ENCODE peak calls at places on chromosome 6, in four cellular contexts. Z, G, O and T are unnamed samples.

GRCh38 chr6:8557019-8557748 is 121.8 kb upstream of the SLC35B3 start:
- DNase-seq in Z (no peak), G (no peak), O (no peak), T (no peak)

GRCh38 chr6:137866200-137866913 is 702 bp upstream of the TNFAIP3 start:
- DNase-seq in Z (no peak), G (no peak), O (no peak), T (no peak)

GRCh38 chr6:151374024-151374423 is 17.3 kb downstream of the ZBTB2 start:
- DNase-seq in Z (no peak), G (peak; percentile 31), O (no peak), T (no peak)

GRCh38 chr6:33812669-33813068 is 8.9 kb upstream of the MLN start:
- DNase-seq in Z (peak; percentile 64), G (peak; percentile 48), O (no peak), T (no peak)

GRCh38 chr6:398065-398464 is 6.5 kb downstream of the IRF4 start:
- DNase-seq in Z (no peak), G (no peak), O (no peak), T (no peak)

GRCh38 chr6:45946352-45946751 is 69.3 kb downstream of the CLIC5 start:
- DNase-seq in Z (peak; percentile 44), G (peak; percentile 25), O (no peak), T (no peak)

GRCh38 chr6:31794866-31795615 is 511 bp downstream of the VARS1 start:
- DNase-seq in Z (peak; percentile 80), G (no peak), O (no peak), T (no peak)

GRCh38 chr6:115969930-115970273 is 90.8 kb downstream of the FRK start:
- DNase-seq in Z (no peak), G (no peak), O (no peak), T (no peak)

GRCh38 chr6:32187009-32187709 is 2.8 kb downstream of the PBX2 start:
- DNase-seq in Z (no peak), G (no peak), O (no peak), T (no peak)

GRCh38 chr6:28947067-28947765 is 23.4 kb upstream of the TRIM27 start:
- DNase-seq in Z (no peak), G (no peak), O (no peak), T (no peak)

GRCh38 chr6:120405947-120406346 is 928.3 kb downstream of the TBC1D32 start:
- DNase-seq in Z (no peak), G (no peak), O (no peak), T (peak; percentile 13)

GRCh38 chr6:75906871-75907270 is 157.8 kb downstream of the MYO6 start:
- DNase-seq in Z (no peak), G (no peak), O (no peak), T (no peak)

GRCh38 chr6:106803188-106803587 is 171.3 kb downstream of the CD24 start:
- DNase-seq in Z (no peak), G (no peak), O (no peak), T (no peak)

GRCh38 chr6:94300424-94301144 is 881.2 kb upstream of the EPHA7 start:
- DNase-seq in Z (no peak), G (no peak), O (no peak), T (no peak)
- TF ChIP-seq ZBTB33 in Z (no peak), G (no peak), O (no peak), T (no peak)

GRCh38 chr6:155543141-155543870 is 87.7 kb upstream of the NOX3 start:
- DNase-seq in Z (no peak), G (no peak), O (no peak), T (no peak)
- TF ChIP-seq ZBTB33 in Z (no peak), G (no peak), O (no peak), T (no peak)

GRCh38 chr6:41573268-41573667 is 27.1 kb downstream of the FOXP4 start:
- DNase-seq in Z (no peak), G (no peak), O (no peak), T (no peak)
- TF ChIP-seq ZBTB33 in Z (no peak), G (no peak), O (no peak), T (no peak)

GRCh38 chr6:69339163-69339550 is 457.7 kb downstream of the LMBRD1 start:
- DNase-seq in Z (no peak), G (no peak), O (no peak), T (no peak)
- TF ChIP-seq ZBTB33 in Z (no peak), G (no peak), O (no peak), T (no peak)

GRCh38 chr6:118554698-118555097 is 6.6 kb downstream of the PLN start:
- DNase-seq in Z (no peak), G (no peak), O (no peak), T (no peak)

GRCh38 chr6:118551063-118551672 is 3.1 kb downstream of the PLN start:
- DNase-seq in Z (peak; percentile 41), G (peak; percentile 44), O (no peak), T (peak; percentile 37)

GRCh38 chr6:118548136-118548535 is at the start of gene PLN:
- DNase-seq in Z (no peak), G (no peak), O (no peak), T (no peak)

GRCh38 chr6:118553132-118553531 is 5.0 kb downstream of the PLN start:
- DNase-seq in Z (no peak), G (no peak), O (no peak), T (no peak)

GRCh38 chr6:118551673-118552063 is 3.6 kb downstream of the PLN start:
- DNase-seq in Z (no peak), G (no peak), O (no peak), T (no peak)
- TF ChIP-seq ZBTB33 in Z (no peak), G (no peak), O (no peak), T (no peak)

DNA sequence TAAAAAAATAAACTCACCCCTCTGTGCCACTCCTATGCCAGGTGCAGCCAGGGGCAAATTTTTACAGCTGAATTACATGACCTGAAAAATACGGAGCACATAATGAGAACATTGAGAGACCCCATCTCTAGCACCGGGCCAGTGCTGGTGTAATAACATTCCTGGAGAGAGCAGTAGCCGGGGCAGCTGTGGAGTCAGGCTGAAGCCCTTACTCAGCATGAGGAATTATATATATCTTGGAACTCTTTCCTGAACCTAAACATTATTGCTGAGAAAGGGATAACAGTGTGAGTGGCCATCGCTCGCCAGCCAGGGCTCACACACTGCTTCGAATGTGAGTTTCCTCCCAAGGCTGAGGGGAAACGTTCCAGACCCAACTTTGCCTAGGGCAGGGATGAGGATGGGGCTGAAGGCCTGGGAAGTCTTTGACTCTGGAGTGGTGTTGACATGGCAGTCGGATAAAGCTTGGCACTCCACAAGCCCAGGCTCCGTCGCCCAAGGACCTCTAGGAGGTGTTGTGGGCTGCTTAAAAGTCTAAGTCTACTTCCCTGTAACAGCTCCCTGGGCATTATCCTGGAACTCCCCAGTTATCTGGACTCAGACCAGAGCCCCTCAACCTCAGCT is 269.8 kb downstream of the CDC5L start:
- DNase-seq in Z (no peak), G (no peak), O (no peak), T (no peak)
- TF ChIP-seq ZBTB33 in Z (no peak), G (no peak), O (no peak), T (no peak)